ENCODE peak calls at places on chromosomes 12 and 14, in eight cellular contexts. V is A549, Z is heart left ventricle, M is GM23338, X is psoas muscle, N is sigmoid colon, T is right lobe of liver, C is endothelial cell of umbilical vein. U is an unnamed sample.

GRCh38 chr12:71160585-71160984 is 2.8 kb upstream of the TSPAN8 start:
- DNase-seq in M (no peak), N (no peak), X (no peak), C (peak; percentile 41), Z (no peak), V (no peak), T (no peak), U (peak; percentile 5)

GRCh38 chr14:22981090-22982012 is 1.0 kb downstream of the AJUBA start:
- DNase-seq in T (no peak), C (peak; percentile 45), V (peak; percentile 52), Z (peak; percentile 66), X (no peak), M (peak; percentile 44), N (no peak), U (peak; percentile 34)

GRCh38 chr12:40099423-40099853 is 6.4 kb downstream of the SLC2A13 start:
- DNase-seq in Z (no peak), T (no peak), M (no peak), X (no peak), V (peak; percentile 70), N (no peak), C (peak; percentile 8), U (no peak)

GRCh38 chr14:33959692-33960151 is 8.8 kb upstream of the EGLN3 start:
- DNase-seq in N (no peak), C (no peak), Z (no peak), X (no peak), V (no peak), T (no peak), M (peak; percentile 66), U (no peak)

GRCh38 chr12:128905003-128905544 is 51.8 kb downstream of the GLT1D1 start:
- DNase-seq in V (no peak), C (no peak), M (no peak), N (no peak), X (no peak), Z (no peak), T (peak; percentile 88), U (no peak)

GRCh38 chr12:87870061-87870460 is 159.1 kb downstream of the C12orf50 start:
- DNase-seq in N (no peak), T (no peak), Z (no peak), C (no peak), V (no peak), M (no peak), X (no peak), U (peak; percentile 47)

GRCh38 chr12:53212931-53213330 is 5.9 kb upstream of the ITGB7 start:
- DNase-seq in T (no peak), N (no peak), Z (no peak), X (no peak), C (no peak), V (no peak), M (no peak), U (no peak)

GRCh38 chr12:124466200-124467128 is 100.9 kb downstream of the NCOR2 start:
- DNase-seq in C (peak; percentile 64), X (peak; percentile 86), V (peak; percentile 45), M (no peak), Z (peak; percentile 91), T (no peak), N (no peak), U (no peak)

GRCh38 chr12:25785164-25785563 is 173.3 kb upstream of the RASSF8 start:
- DNase-seq in T (no peak), N (no peak), C (peak; percentile 47), M (no peak), Z (no peak), V (no peak), X (no peak), U (no peak)

GRCh38 chr12:116303076-116303465 is 25.6 kb upstream of the MED13L start:
- DNase-seq in T (no peak), Z (no peak), M (no peak), C (no peak), V (no peak), X (no peak), N (no peak), U (no peak)

GRCh38 chr12:79689477-79690155 is 1.1 kb downstream of the PAWR start:
- DNase-seq in N (no peak), Z (peak; percentile 75), M (peak; percentile 71), X (peak; percentile 57), T (peak; percentile 73), C (peak; percentile 70), V (peak; percentile 76), U (peak; percentile 82)

GRCh38 chr12:78284417-78284816 is 453.7 kb downstream of the NAV3 start:
- DNase-seq in V (no peak), N (no peak), X (no peak), Z (no peak), T (no peak), C (no peak), M (no peak), U (no peak)

GRCh38 chr12:57842342-57843294 is 3.9 kb downstream of the CTDSP2 start:
- DNase-seq in M (peak; percentile 85), T (no peak), N (no peak), Z (no peak), V (no peak), C (no peak), X (no peak), U (no peak)

GRCh38 chr12:108832208-108832607 is 25.2 kb downstream of the SSH1 start:
- DNase-seq in X (no peak), N (no peak), Z (no peak), C (peak; percentile 22), M (no peak), V (no peak), T (no peak), U (no peak)
- H3K27ac ChIP-seq in X (peak overlapping the region; percentile 92), N (peak overlapping the region; percentile 80), Z (peak overlapping the region; percentile 93), C (peak overlapping the region; percentile 97), M (no peak overlapping the region), V (peak overlapping the region; percentile 69), T (no peak overlapping the region), U (peak overlapping the region; percentile 91)

DNA sequence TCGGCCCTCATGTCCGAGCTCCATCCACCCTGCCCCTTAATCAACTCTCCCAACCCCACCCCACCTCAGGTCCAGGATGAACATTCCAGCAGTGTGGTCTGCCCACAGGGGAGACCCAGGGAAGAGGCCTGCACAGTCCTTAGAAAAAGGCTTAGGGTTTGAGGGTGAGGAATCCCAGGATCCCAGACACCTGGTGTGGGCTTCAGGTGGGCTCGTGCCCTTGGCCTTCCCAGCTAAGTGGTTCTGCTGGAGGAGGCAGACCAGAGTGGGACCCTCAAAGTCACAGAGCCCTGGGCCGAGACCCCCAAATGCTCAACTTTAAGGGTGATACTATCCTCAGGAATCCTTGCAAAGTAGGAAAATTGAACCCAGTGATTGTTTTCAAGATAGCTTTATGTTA is 25.4 kb upstream of the PPP2R5C start:
- DNase-seq in N (no peak), T (no peak), C (no peak), M (no peak), Z (no peak), X (no peak), V (no peak), U (no peak)
- H3K4me1 ChIP-seq in N (no peaks in the 10 kb centered on the region), T (no peaks in the 10 kb centered on the region), C (peaks cover 6% of the 10 kb centered on the region), M (peaks cover 11% of the 10 kb centered on the region), Z (no peaks in the 10 kb centered on the region), X (no peaks in the 10 kb centered on the region), V (peaks cover 13% of the 10 kb centered on the region), U (peaks cover 30% of the 10 kb centered on the region)

GRCh38 chr14:49189381-49189780 is 396.8 kb downstream of the RPS29 start:
- DNase-seq in Z (no peak), M (no peak), V (no peak), N (no peak), C (no peak), T (no peak), X (no peak), U (no peak)

GRCh38 chr14:49193365-49194050 is 392.7 kb downstream of the RPS29 start:
- DNase-seq in Z (no peak), M (no peak), C (no peak), N (no peak), V (no peak), T (no peak), X (no peak), U (no peak)

GRCh38 chr14:49196327-49196726 is 389.9 kb downstream of the RPS29 start:
- DNase-seq in V (no peak), M (no peak), X (no peak), C (no peak), Z (no peak), T (no peak), N (no peak), U (no peak)

DNA sequence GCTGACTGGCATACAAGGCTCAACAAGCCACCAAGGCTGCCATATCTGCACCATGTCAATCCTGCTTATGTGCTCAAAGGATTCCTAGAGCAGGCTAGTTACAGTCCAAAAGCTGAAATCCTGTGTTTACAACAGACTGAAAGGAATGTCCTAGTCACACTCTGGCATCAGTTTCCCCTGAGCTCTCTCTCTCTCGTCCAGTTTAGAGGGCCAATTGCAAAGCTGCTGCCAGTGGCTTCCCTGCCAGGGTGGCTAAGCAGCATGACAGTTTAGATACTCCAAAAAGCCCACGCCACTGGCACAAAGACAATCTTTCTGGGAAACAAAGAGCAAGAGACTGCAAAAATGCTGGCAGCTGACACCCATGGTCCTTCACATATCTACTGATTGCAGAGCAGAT is 392.1 kb downstream of the RPS29 start:
- DNase-seq in V (no peak), T (no peak), C (no peak), Z (no peak), N (no peak), M (no peak), X (peak; percentile 51), U (no peak)
- TF ChIP-seq CTCF in V (no peak), T (no peak), C (no peak), Z (no peak), N (no peak), M (no peak), X (no peak), U (no peak)

DNA sequence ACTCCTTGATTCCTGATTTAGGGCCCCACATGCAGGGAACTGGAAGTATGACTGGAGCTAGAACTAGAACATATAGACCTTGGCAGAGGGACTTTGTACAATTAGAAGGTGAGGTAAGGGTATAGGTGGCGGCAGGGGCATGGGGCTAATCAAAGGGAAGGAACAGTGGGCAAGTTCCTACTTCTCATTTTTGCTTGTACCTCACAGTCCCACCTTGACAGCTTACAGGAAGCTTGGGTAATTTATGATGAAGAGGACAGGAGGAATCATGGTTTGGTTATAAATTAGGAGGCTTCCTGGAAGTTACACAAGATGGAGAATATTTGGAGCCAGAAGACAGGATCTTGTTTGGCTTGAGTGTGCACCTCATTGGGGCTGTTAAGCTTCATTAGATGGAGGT is 33.4 kb downstream of the SUSD6 start:
- DNase-seq in V (no peak), C (no peak), N (no peak), X (no peak), Z (no peak), T (no peak), M (no peak), U (no peak)
- H3K27ac ChIP-seq in V (no peak overlapping the region), C (no peak overlapping the region), N (no peak overlapping the region), X (no peak overlapping the region), Z (no peak overlapping the region), T (peak overlapping the region; percentile 65), M (no peak overlapping the region), U (peak overlapping the region; percentile 70)

GRCh38 chr14:75438486-75439080 is 10.8 kb downstream of the JDP2 start:
- DNase-seq in C (no peak), N (peak; percentile 56), M (no peak), V (no peak), X (no peak), T (no peak), Z (no peak), U (no peak)
- H3K4me1 ChIP-seq in C (peaks cover 3% of the 10 kb centered on the region), N (no peaks in the 10 kb centered on the region), M (peaks cover 13% of the 10 kb centered on the region), V (peaks cover 14% of the 10 kb centered on the region), X (peaks cover 88% of the 10 kb centered on the region), T (peaks cover 7% of the 10 kb centered on the region), Z (no peaks in the 10 kb centered on the region), U (no peaks in the 10 kb centered on the region)

GRCh38 chr12:82627799-82628198 is 58.9 kb upstream of the TMTC2 start:
- DNase-seq in M (peak; percentile 73), C (peak; percentile 46), X (no peak), N (no peak), T (no peak), V (peak; percentile 59), Z (no peak), U (peak; percentile 30)
- TF ChIP-seq CTCF in M (peak; percentile 80), C (peak; percentile 47), X (peak; percentile 7), N (no peak), T (peak; percentile 73), V (peak; percentile 55), Z (no peak), U (peak; percentile 68)

GRCh38 chr14:95466506-95466905 is 49.9 kb downstream of the SYNE3 start:
- DNase-seq in Z (no peak), X (peak; percentile 4), T (no peak), C (no peak), M (no peak), V (no peak), N (no peak), U (no peak)
- H3K27ac ChIP-seq in Z (no peak overlapping the region), X (no peak overlapping the region), T (no peak overlapping the region), C (no peak overlapping the region), M (no peak overlapping the region), V (no peak overlapping the region), N (no peak overlapping the region), U (no peak overlapping the region)